ENCODE peak calls at places on chromosome 10, in four cellular contexts. One of them, this sample, is unnamed.

GRCh38 chr10:63699785-63700184 is 178.6 kb downstream of the REEP3 start:
- DNase-seq in T-cell: no peak
- DNase-seq in hepatocyte: no peak
- DNase-seq in CD8-positive, alpha-beta T cell: no peak
- DNase-seq in this sample: no peak

GRCh38 chr10:104642311-104643022 is 1.4 kb downstream of the SORCS3 start:
- DNase-seq in T-cell: no peak
- DNase-seq in hepatocyte: peak
- DNase-seq in CD8-positive, alpha-beta T cell: no peak
- DNase-seq in this sample: no peak

GRCh38 chr10:77512219-77512578 is 125.4 kb downstream of the KCNMA1 start:
- DNase-seq in T-cell: no peak
- DNase-seq in hepatocyte: no peak
- DNase-seq in CD8-positive, alpha-beta T cell: no peak
- DNase-seq in this sample: no peak

GRCh38 chr10:107914450-107915276 is 750.2 kb upstream of the SORCS1 start:
- DNase-seq in T-cell: no peak
- DNase-seq in hepatocyte: peak
- DNase-seq in CD8-positive, alpha-beta T cell: no peak
- DNase-seq in this sample: no peak

GRCh38 chr10:311901-312665 is 176.8 kb downstream of the ZMYND11 start:
- DNase-seq in T-cell: no peak
- DNase-seq in hepatocyte: no peak
- DNase-seq in CD8-positive, alpha-beta T cell: no peak
- DNase-seq in this sample: no peak

GRCh38 chr10:3668276-3668960 is 116.6 kb downstream of the KLF6 start:
- DNase-seq in T-cell: peak
- DNase-seq in hepatocyte: peak
- DNase-seq in CD8-positive, alpha-beta T cell: peak
- DNase-seq in this sample: no peak

GRCh38 chr10:18607503-18607902 is 43.9 kb downstream of the NSUN6 start:
- DNase-seq in T-cell: no peak
- DNase-seq in hepatocyte: peak
- DNase-seq in CD8-positive, alpha-beta T cell: no peak
- DNase-seq in this sample: no peak

GRCh38 chr10:13291821-13292773 is 7.8 kb downstream of the PHYH start:
- DNase-seq in T-cell: no peak
- DNase-seq in hepatocyte: no peak
- DNase-seq in CD8-positive, alpha-beta T cell: no peak
- DNase-seq in this sample: no peak

GRCh38 chr10:70317272-70317942 is 33.6 kb upstream of the NPFFR1 start:
- DNase-seq in T-cell: no peak
- DNase-seq in hepatocyte: no peak
- DNase-seq in CD8-positive, alpha-beta T cell: no peak
- DNase-seq in this sample: no peak

GRCh38 chr10:87661861-87662785 is 2.4 kb downstream of the PAPSS2 start:
- DNase-seq in T-cell: no peak
- DNase-seq in hepatocyte: no peak
- DNase-seq in CD8-positive, alpha-beta T cell: no peak
- DNase-seq in this sample: no peak

GRCh38 chr10:86944907-86945306 is 12.5 kb downstream of the MMRN2 start:
- DNase-seq in T-cell: no peak
- DNase-seq in hepatocyte: no peak
- DNase-seq in CD8-positive, alpha-beta T cell: no peak
- DNase-seq in this sample: no peak

GRCh38 chr10:123380491-123381085 is 226.4 kb downstream of the BUB3 start:
- DNase-seq in T-cell: no peak
- DNase-seq in hepatocyte: peak
- DNase-seq in CD8-positive, alpha-beta T cell: no peak
- DNase-seq in this sample: no peak

GRCh38 chr10:130368761-130369560 is 232.8 kb downstream of the GLRX3 start:
- DNase-seq in T-cell: no peak
- DNase-seq in hepatocyte: peak
- DNase-seq in CD8-positive, alpha-beta T cell: no peak
- DNase-seq in this sample: no peak

GRCh38 chr10:132885451-132886210 is 56.7 kb downstream of the CFAP46 start:
- DNase-seq in T-cell: no peak
- DNase-seq in hepatocyte: no peak
- DNase-seq in CD8-positive, alpha-beta T cell: no peak
- DNase-seq in this sample: no peak

GRCh38 chr10:129963076-129963830 is 821 bp downstream of the EBF3 start:
- DNase-seq in T-cell: no peak
- DNase-seq in hepatocyte: peak
- DNase-seq in CD8-positive, alpha-beta T cell: no peak
- DNase-seq in this sample: no peak

GRCh38 chr10:101380353-101381017 is 26.5 kb downstream of the BTRC start:
- DNase-seq in T-cell: no peak
- DNase-seq in hepatocyte: no peak
- DNase-seq in CD8-positive, alpha-beta T cell: no peak
- DNase-seq in this sample: no peak

This sample was measured in SIG-M5.